ENCODE peak calls at places on chromosomes 16 and 17, in ten cellular contexts. V, O, Y, P, M, F, Q, R, C and S are unnamed samples.

GRCh38 chr17:64281962-64282752 is 19.1 kb upstream of the TEX2 start:
- DNase-seq in Y (peak; percentile 46), P (peak; percentile 80), O (peak; percentile 91), V (peak; percentile 37), R (peak; percentile 75), Q (peak; percentile 85), C (peak; percentile 78), M (peak; percentile 89), F (peak; percentile 84), S (peak; percentile 38)

GRCh38 chr17:45948881-45949624 is 50.0 kb upstream of the STH start:
- DNase-seq in O (peak; percentile 60), V (peak; percentile 86), R (peak; percentile 76), F (peak; percentile 75), P (peak; percentile 89), Q (peak; percentile 49), C (peak; percentile 56), Y (peak; percentile 56), M (peak; percentile 55), S (peak; percentile 78)

GRCh38 chr17:42347198-42347597 is 41.0 kb downstream of the STAT3 start:
- DNase-seq in R (peak; percentile 86), O (peak; percentile 72), M (peak; percentile 89), F (no peak), P (no peak), Q (peak; percentile 90), V (peak; percentile 55), Y (no peak), C (peak; percentile 90), S (no peak)

GRCh38 chr16:9965079-9965478 is 217.1 kb downstream of the GRIN2A start:
- DNase-seq in V (no peak), F (no peak), O (no peak), Y (no peak), M (no peak), Q (no peak), C (no peak), R (no peak), P (no peak), S (no peak)

GRCh38 chr17:56623383-56623782 is 29.9 kb downstream of the NOG start:
- DNase-seq in F (no peak), P (no peak), V (no peak), M (no peak), O (no peak), Q (no peak), C (no peak), R (no peak), Y (no peak), S (no peak)

GRCh38 chr17:10741416-10742140 is 11.8 kb upstream of the TMEM220 start:
- DNase-seq in F (no peak), M (no peak), Y (no peak), C (no peak), R (no peak), Q (no peak), P (no peak), O (no peak), V (no peak), S (no peak)

GRCh38 chr17:4393806-4394205 is 27.3 kb upstream of the UBE2G1 start:
- DNase-seq in F (no peak), Y (no peak), C (no peak), M (no peak), R (no peak), O (no peak), P (no peak), V (no peak), Q (no peak), S (no peak)

GRCh38 chr17:73697872-73698271 is 53.6 kb upstream of the SDK2 start:
- DNase-seq in R (no peak), C (no peak), Y (no peak), O (no peak), P (no peak), V (no peak), M (no peak), Q (no peak), F (no peak), S (no peak)

GRCh38 chr16:75703341-75703740 is 2.1 kb upstream of the DUXB start:
- DNase-seq in C (peak; percentile 12), P (no peak), Y (no peak), Q (peak; percentile 59), F (no peak), R (peak; percentile 6), O (no peak), M (peak; percentile 22), V (no peak), S (no peak)

GRCh38 chr16:86899757-86900156 is 321.4 kb downstream of the FOXL1 start:
- DNase-seq in Y (no peak), P (no peak), Q (peak; percentile 75), F (no peak), V (no peak), O (peak; percentile 39), M (peak; percentile 68), C (peak; percentile 42), R (no peak), S (no peak)

GRCh38 chr17:50872710-50873424 is 6.7 kb upstream of the TOB1 start:
- DNase-seq in R (no peak), P (no peak), Y (peak; percentile 45), F (peak; percentile 63), C (peak; percentile 48), O (peak; percentile 51), V (peak; percentile 48), Q (peak; percentile 90), M (peak; percentile 84), S (no peak)

GRCh38 chr16:68040506-68041288 is 17.6 kb downstream of the DUS2 start:
- DNase-seq in Q (peak; percentile 60), O (peak; percentile 67), V (peak; percentile 80), P (peak; percentile 97), R (peak; percentile 69), C (peak; percentile 61), Y (peak; percentile 90), M (peak; percentile 63), F (peak; percentile 86), S (peak; percentile 82)

GRCh38 chr17:16187642-16188041 is 27.7 kb downstream of the NCOR1 start:
- DNase-seq in M (no peak), C (no peak), R (no peak), F (no peak), V (no peak), Q (no peak), P (no peak), Y (no peak), O (no peak), S (no peak)

GRCh38 chr16:74304164-74304834 is 7.7 kb downstream of the PSMD7 start:
- DNase-seq in C (no peak), R (no peak), F (peak; percentile 40), Q (peak; percentile 23), M (no peak), O (peak; percentile 29), P (no peak), V (no peak), Y (no peak), S (no peak)

GRCh38 chr16:15418206-15418605 is 16.2 kb upstream of the BMERB1 start:
- DNase-seq in P (no peak), R (no peak), V (no peak), M (no peak), O (no peak), Q (peak; percentile 63), Y (no peak), F (no peak), C (no peak), S (no peak)

GRCh38 chr17:50498021-50498874 is 10.0 kb upstream of the MYCBPAP start:
- DNase-seq in O (no peak), M (no peak), P (no peak), Y (no peak), Q (no peak), R (no peak), C (no peak), F (no peak), V (no peak), S (no peak)

GRCh38 chr17:81470944-81471803 is 41.4 kb downstream of the ACTG1 start:
- DNase-seq in P (no peak), V (no peak), Q (peak; percentile 49), C (peak; percentile 37), R (peak; percentile 47), O (no peak), M (peak; percentile 22), Y (no peak), F (no peak), S (no peak)
- H3K4me3 ChIP-seq in P (no peak overlapping the region), V (peak overlapping the region; percentile 23), Q (no peak overlapping the region), C (no peak overlapping the region), R (no peak overlapping the region), O (no peak overlapping the region), M (no peak overlapping the region), Y (no peak overlapping the region), F (no peak overlapping the region), S (no peak overlapping the region)

DNA sequence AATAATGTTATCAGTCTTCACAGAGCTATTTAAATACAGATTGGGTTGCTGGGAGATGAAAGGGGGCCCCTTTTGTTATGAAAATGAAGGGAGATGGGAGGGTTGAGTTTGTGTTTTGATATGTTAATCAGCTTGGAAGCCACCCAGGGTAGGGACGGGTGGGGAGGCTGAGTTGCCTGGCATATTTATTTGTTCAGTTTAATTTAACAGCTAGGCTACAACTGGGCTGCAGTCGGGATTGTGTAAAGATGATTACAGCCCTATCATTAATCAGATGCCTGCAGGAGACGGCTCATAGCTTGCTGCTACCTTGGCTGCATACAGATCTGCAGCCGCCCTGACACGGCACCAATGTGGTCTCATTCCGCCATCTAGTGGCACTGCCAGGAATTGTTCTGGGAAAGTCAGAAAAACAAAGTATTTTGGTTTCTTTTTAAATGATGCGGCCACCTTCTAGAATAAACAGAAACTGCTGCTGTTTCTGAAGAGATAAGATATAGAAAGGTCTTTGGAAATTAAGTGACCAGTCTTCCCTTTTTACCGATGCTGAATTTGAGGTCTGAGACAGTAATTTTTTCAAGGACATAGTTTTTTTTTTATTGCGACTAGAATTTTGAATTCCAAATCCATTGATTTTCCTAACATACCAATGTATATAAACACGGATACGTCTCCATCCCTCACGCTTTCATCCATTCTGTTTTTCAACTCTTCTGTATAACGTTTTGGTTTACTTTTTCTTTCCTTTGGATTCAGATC is 458.0 kb upstream of the ASIC2 start:
- DNase-seq in C (peak; percentile 57), Y (peak; percentile 68), R (peak; percentile 47), O (peak; percentile 70), Q (peak; percentile 55), M (peak; percentile 66), P (peak; percentile 80), F (peak; percentile 63), V (peak; percentile 26), S (peak; percentile 49)
- H3K4me3 ChIP-seq in C (no peak overlapping the region), Y (no peak overlapping the region), R (no peak overlapping the region), O (peak overlapping the region; percentile 38), Q (no peak overlapping the region), M (peak overlapping the region; percentile 23), P (no peak overlapping the region), F (no peak overlapping the region), V (no peak overlapping the region), S (peak overlapping the region; percentile 24)

GRCh38 chr16:53711390-53711789 is 7.4 kb downstream of the FTO start:
- DNase-seq in Q (no peak), Y (no peak), O (no peak), P (no peak), F (no peak), R (no peak), V (no peak), M (no peak), C (no peak), S (no peak)
- H3K4me3 ChIP-seq in Q (no peak overlapping the region), Y (no peak overlapping the region), O (no peak overlapping the region), P (no peak overlapping the region), F (no peak overlapping the region), R (no peak overlapping the region), V (no peak overlapping the region), M (no peak overlapping the region), C (no peak overlapping the region), S (no peak overlapping the region)

DNA sequence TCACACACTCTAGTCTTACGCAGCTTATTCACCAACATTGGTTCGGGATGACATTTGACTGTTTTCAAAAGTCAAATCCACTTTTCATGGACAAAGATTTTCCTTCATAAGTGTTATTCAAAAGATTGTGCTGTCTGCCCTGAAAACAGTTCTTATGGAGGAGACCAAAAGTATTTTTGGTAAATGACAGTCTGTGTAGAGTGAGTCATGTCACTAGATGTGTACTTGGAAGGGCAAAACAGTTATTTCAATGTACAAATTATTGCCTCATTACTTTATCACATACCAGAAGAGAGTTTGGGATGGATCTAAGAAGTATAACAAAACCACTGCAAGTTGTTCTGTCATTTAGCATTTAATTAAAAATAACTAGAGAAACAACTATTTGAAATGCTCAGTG is 265.6 kb downstream of the CDH13 start:
- DNase-seq in R (peak; percentile 21), P (no peak), Y (no peak), V (no peak), C (no peak), M (no peak), O (peak; percentile 16), Q (no peak), F (no peak), S (no peak)
- H3K4me3 ChIP-seq in R (no peak overlapping the region), P (no peak overlapping the region), Y (no peak overlapping the region), V (no peak overlapping the region), C (no peak overlapping the region), M (no peak overlapping the region), O (no peak overlapping the region), Q (no peak overlapping the region), F (no peak overlapping the region), S (no peak overlapping the region)